ENCODE peak calls at places on chromosomes 1 and 21, in five cellular contexts. H, P, Q, I and M are unnamed samples.

GRCh38 chr1:188986751-188987417 is 1490.8 kb downstream of the BRINP3 start:
- DNase-seq in H (peak; percentile 84), P (no peak), Q (no peak), I (no peak), M (no peak)

GRCh38 chr1:227753999-227754764 is 18.9 kb downstream of the SNAP47 start:
- DNase-seq in H (no peak), P (no peak), Q (no peak), I (peak; percentile 51), M (no peak)

GRCh38 chr1:50427086-50427817 is 4.0 kb upstream of the DMRTA2 start:
- DNase-seq in H (no peak), P (no peak), Q (no peak), I (no peak), M (no peak)

GRCh38 chr1:4597020-4597419 is 57.4 kb upstream of the AJAP1 start:
- DNase-seq in H (no peak), P (no peak), Q (no peak), I (no peak), M (no peak)

GRCh38 chr1:167312871-167313270 is 92.2 kb downstream of the POU2F1 start:
- DNase-seq in H (no peak), P (peak; percentile 35), Q (no peak), I (no peak), M (no peak)

GRCh38 chr1:220700591-220701179 is 10.5 kb downstream of the C1orf115 start:
- DNase-seq in H (no peak), P (no peak), Q (no peak), I (no peak), M (no peak)

GRCh38 chr21:41170442-41170841 is 2.5 kb downstream of the BACE2 start:
- DNase-seq in H (no peak), P (peak; percentile 48), Q (no peak), I (no peak), M (no peak)

GRCh38 chr1:188599313-188599712 is 1770.6 kb downstream of the PLA2G4A start:
- DNase-seq in H (no peak), P (no peak), Q (no peak), I (no peak), M (no peak)

GRCh38 chr1:118157506-118157905 is 27.5 kb downstream of the SPAG17 start:
- DNase-seq in H (no peak), P (no peak), Q (no peak), I (no peak), M (no peak)

GRCh38 chr1:59565611-59566410 is 248.9 kb upstream of the HOOK1 start:
- DNase-seq in H (no peak), P (no peak), Q (no peak), I (no peak), M (peak; percentile 84)

GRCh38 chr1:66275601-66276023 is 258.3 kb upstream of the SGIP1 start:
- DNase-seq in H (no peak), P (no peak), Q (no peak), I (no peak), M (no peak)

GRCh38 chr1:35377553-35377952 is 109.0 kb downstream of the ZMYM4 start:
- DNase-seq in H (no peak), P (peak; percentile 76), Q (no peak), I (no peak), M (peak; percentile 41)

GRCh38 chr1:47841356-47841755 is 155.8 kb downstream of the TRABD2B start:
- DNase-seq in H (no peak), P (no peak), Q (peak; percentile 25), I (peak; percentile 61), M (no peak)

GRCh38 chr1:50978144-50978851 is 8.3 kb downstream of the CDKN2C start:
- DNase-seq in H (peak; percentile 81), P (peak; percentile 17), Q (peak; percentile 83), I (peak; percentile 86), M (no peak)

GRCh38 chr1:94503153-94503552 is 38.4 kb downstream of the F3 start:
- DNase-seq in H (no peak), P (no peak), Q (no peak), I (no peak), M (no peak)

GRCh38 chr1:63127376-63127775 is 195.0 kb upstream of the FOXD3 start:
- DNase-seq in H (no peak), P (no peak), Q (no peak), I (no peak), M (no peak)

GRCh38 chr1:115557715-115558114 is 84.1 kb upstream of the VANGL1 start:
- DNase-seq in H (no peak), P (peak; percentile 76), Q (no peak), I (no peak), M (no peak)

GRCh38 chr1:174606471-174606870 is 158.7 kb downstream of the GPR52 start:
- DNase-seq in H (no peak), P (no peak), Q (no peak), I (no peak), M (no peak)

GRCh38 chr1:207817778-207818751 is 66.2 kb downstream of the CD46 start:
- DNase-seq in H (no peak), P (no peak), Q (peak; percentile 56), I (no peak), M (no peak)
- H3K36me3 ChIP-seq in H (no peaks in the 10 kb centered on the region), P (peaks cover 30% of the 10 kb centered on the region), Q (peaks cover 74% of the 10 kb centered on the region), I (peaks cover 54% of the 10 kb centered on the region), M (no peaks in the 10 kb centered on the region)

GRCh38 chr1:25782608-25783201 is 17.3 kb upstream of the SELENON start:
- DNase-seq in H (no peak), P (no peak), Q (no peak), I (no peak), M (no peak)
- H3K4me3 ChIP-seq in H (no peak overlapping the region), P (no peak overlapping the region), Q (no peak overlapping the region), I (no peak overlapping the region), M (no peak overlapping the region)

GRCh38 chr1:23217421-23218115 is at the start of gene HTR1D:
- DNase-seq in H (peak; percentile 7), P (no peak), Q (no peak), I (no peak), M (no peak)

GRCh38 chr1:23215291-23215690 is 2.0 kb downstream of the HTR1D start:
- DNase-seq in H (no peak), P (no peak), Q (no peak), I (no peak), M (no peak)

GRCh38 chr1:23215751-23216449 is 1.4 kb downstream of the HTR1D start:
- DNase-seq in H (no peak), P (no peak), Q (no peak), I (no peak), M (no peak)

GRCh38 chr1:23214640-23215039 is 2.7 kb downstream of the HTR1D start:
- DNase-seq in H (no peak), P (peak; percentile 39), Q (no peak), I (no peak), M (no peak)

GRCh38 chr1:23216771-23217420 is 406 bp downstream of the HTR1D start:
- DNase-seq in H (peak; percentile 21), P (no peak), Q (no peak), I (peak; percentile 76), M (no peak)
- TF ChIP-seq CTCF in H (peak; percentile 39), P (peak; percentile 61), Q (no peak), I (peak; percentile 70), M (peak; percentile 60)

GRCh38 chr1:244857761-244858160 is 6.6 kb downstream of the HNRNPU start:
- DNase-seq in H (no peak), P (no peak), Q (no peak), I (no peak), M (no peak)
- H3K36me3 ChIP-seq in H (peaks cover 100% of the 10 kb centered on the region), P (peaks cover 37% of the 10 kb centered on the region), Q (peaks cover 84% of the 10 kb centered on the region), I (peaks cover 76% of the 10 kb centered on the region), M (peaks cover 82% of the 10 kb centered on the region)

GRCh38 chr1:154954541-154954940 is 1.4 kb downstream of the PBXIP1 start:
- DNase-seq in H (no peak), P (no peak), Q (no peak), I (no peak), M (no peak)
- H3K4me3 ChIP-seq in H (no peak overlapping the region), P (no peak overlapping the region), Q (no peak overlapping the region), I (peak overlapping the region; percentile 57), M (no peak overlapping the region)

DNA sequence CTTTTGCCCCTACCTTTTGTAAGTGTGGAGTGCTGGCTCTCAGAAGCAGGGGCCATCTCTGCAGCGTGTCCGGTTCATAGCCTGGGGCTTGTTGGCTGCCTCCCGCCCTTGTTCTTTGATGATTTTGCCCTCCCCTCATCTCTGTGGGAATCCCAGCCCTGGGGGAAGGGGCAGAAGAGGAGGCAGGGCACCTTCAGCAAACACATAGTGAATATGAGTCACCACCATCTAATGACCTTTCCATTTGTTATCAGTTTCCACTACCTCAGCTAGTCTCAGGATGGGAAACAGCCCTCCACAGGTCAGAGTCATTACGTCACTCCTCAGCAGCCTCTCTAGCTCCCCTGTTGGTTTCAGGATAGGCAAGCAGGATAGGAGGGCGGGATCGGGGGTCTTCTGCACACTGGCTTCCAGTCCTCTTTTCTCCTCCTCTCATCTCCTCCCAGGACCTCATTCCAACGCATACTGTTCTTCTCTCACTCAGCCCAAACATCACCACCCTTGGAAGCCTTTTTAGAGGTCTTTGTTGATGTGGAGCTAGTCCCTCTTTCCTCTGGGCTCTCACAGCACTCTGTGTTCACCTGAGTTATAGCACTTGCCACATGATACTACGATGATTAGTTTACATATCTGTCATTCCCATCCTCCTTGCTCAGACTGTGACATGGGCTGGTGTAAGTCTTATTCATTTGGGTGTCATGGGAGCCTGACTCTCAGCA is 15.8 kb downstream of the GADD45A start:
- DNase-seq in H (peak; percentile 63), P (peak; percentile 59), Q (no peak), I (no peak), M (peak; percentile 78)
- TF ChIP-seq CTCF in H (peak; percentile 58), P (peak; percentile 27), Q (no peak), I (no peak), M (peak; percentile 71)

GRCh38 chr1:1835546-1835945 is 55.3 kb downstream of the GNB1 start:
- DNase-seq in H (no peak), P (peak; percentile 93), Q (no peak), I (no peak), M (no peak)

GRCh38 chr1:1833916-1834325 is 55.7 kb upstream of the NADK start:
- DNase-seq in H (peak; percentile 68), P (no peak), Q (no peak), I (peak; percentile 83), M (peak; percentile 56)

GRCh38 chr1:1832151-1832550 is 53.9 kb upstream of the NADK start:
- DNase-seq in H (peak; percentile 73), P (no peak), Q (no peak), I (no peak), M (no peak)

GRCh38 chr1:1832820-1833219 is 54.5 kb upstream of the NADK start:
- DNase-seq in H (peak; percentile 75), P (peak; percentile 20), Q (no peak), I (no peak), M (peak; percentile 19)

DNA sequence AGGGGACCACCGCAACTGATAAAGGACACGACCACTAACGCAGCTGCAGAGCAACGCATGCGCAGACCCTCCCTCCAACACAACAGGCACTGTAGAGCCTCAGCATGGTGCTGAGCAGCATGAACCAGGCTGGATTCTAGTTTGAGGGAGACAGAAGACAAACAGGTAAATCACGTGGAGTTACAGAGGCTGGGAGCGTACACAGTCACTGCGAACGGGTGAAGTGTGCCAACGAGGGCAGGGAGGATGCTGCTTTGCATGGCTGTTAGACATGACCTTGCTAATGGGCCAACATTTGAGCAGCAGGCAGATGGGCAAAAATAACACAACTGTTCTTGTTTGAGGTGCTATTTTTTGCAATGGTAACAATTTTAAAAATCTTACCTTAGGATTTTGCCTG is 55.2 kb upstream of the NADK start:
- DNase-seq in H (peak; percentile 20), P (no peak), Q (no peak), I (peak; percentile 78), M (no peak)
- H3K36me3 ChIP-seq in H (peaks cover 32% of the 10 kb centered on the region), P (peaks cover 9% of the 10 kb centered on the region), Q (peaks cover 21% of the 10 kb centered on the region), I (peaks cover 15% of the 10 kb centered on the region), M (peaks cover 47% of the 10 kb centered on the region)

GRCh38 chr1:185132534-185132933 is 24.2 kb downstream of the TRMT1L start:
- DNase-seq in H (no peak), P (no peak), Q (no peak), I (no peak), M (no peak)
- H3K4me3 ChIP-seq in H (no peak overlapping the region), P (no peak overlapping the region), Q (no peak overlapping the region), I (no peak overlapping the region), M (no peak overlapping the region)

GRCh38 chr1:176745945-176746344 is 283.0 kb downstream of the PAPPA2 start:
- DNase-seq in H (no peak), P (no peak), Q (no peak), I (no peak), M (no peak)
- TF ChIP-seq CTCF in H (peak; percentile 48), P (no peak), Q (no peak), I (no peak), M (no peak)